ENCODE peak calls at places on chromosomes 4 and X, in five cellular contexts. T is pons; H is SW480; W is stimulated activated CD4-positive, alpha-beta T cell treated with anti-CD3 and anti-CD28 coated beads, Interleukin-1b, Interleukin-23, amount 100 ng/mL, for 48 hours; U is M059J. G is an unnamed sample.

GRCh38 chr4:108731001-108731400 is 31.9 kb downstream of the ETNPPL start:
- DNase-seq in T (no peak), H (no peak), W (no peak), U (no peak), G (no peak)

GRCh38 chr4:8917321-8917811 is 45.7 kb upstream of the HMX1 start:
- DNase-seq in T (no peak), H (no peak), W (no peak), U (no peak), G (peak)

GRCh38 chr4:4308800-4309441 is 18.9 kb downstream of the ZBTB49 start:
- DNase-seq in T (no peak), H (no peak), W (no peak), U (peak), G (no peak)

GRCh38 chr4:16582526-16582925 is 315.9 kb downstream of the LDB2 start:
- DNase-seq in T (no peak), H (no peak), W (no peak), U (peak), G (no peak)

GRCh38 chrX:23554304-23554703 is 113.0 kb upstream of the PRDX4 start:
- DNase-seq in T (peak), H (peak), W (no peak), U (peak), G (no peak)

GRCh38 chrX:154011376-154012335 is 8.0 kb downstream of the IRAK1 start:
- DNase-seq in T (no peak), H (no peak), W (no peak), U (no peak), G (no peak)

GRCh38 chr4:1768367-1769034 is 24.6 kb upstream of the FGFR3 start:
- DNase-seq in T (no peak), H (no peak), W (no peak), U (no peak), G (no peak)

GRCh38 chr4:144648042-144648441 is 2.1 kb downstream of the HHIP start:
- DNase-seq in T (peak), H (no peak), W (no peak), U (no peak), G (no peak)

GRCh38 chrX:38055170-38055847 is 49.0 kb downstream of the SYTL5 start:
- DNase-seq in T (no peak), H (no peak), W (no peak), U (peak), G (no peak)

GRCh38 chr4:12729384-12729783 is 754.8 kb downstream of the RAB28 start:
- DNase-seq in T (peak), H (peak), W (no peak), U (peak), G (no peak)

GRCh38 chr4:151806511-151806927 is 45.7 kb upstream of the GATB start:
- DNase-seq in T (no peak), H (no peak), W (no peak), U (peak), G (no peak)

GRCh38 chrX:8971116-8971515 is 62.8 kb downstream of the FAM9B start:
- DNase-seq in T (peak), H (peak), W (no peak), U (peak), G (no peak)

GRCh38 chr4:112093636-112094202 is 51.5 kb upstream of the FAM241A start:
- DNase-seq in T (no peak), H (no peak), W (no peak), U (no peak), G (no peak)

GRCh38 chr4:52172166-52172565 is 121.1 kb downstream of the SPATA18 start:
- DNase-seq in T (no peak), H (no peak), W (no peak), U (no peak), G (no peak)

GRCh38 chr4:3420606-3420955 is 21.2 kb upstream of the HGFAC start:
- DNase-seq in T (no peak), H (no peak), W (no peak), U (peak), G (no peak)

GRCh38 chrX:9351112-9351511 is 113.7 kb upstream of the TBL1X start:
- DNase-seq in T (no peak), H (no peak), W (no peak), U (no peak), G (no peak)

GRCh38 chr4:122921971-122922876 is at the start of gene NUDT6:
- DNase-seq in T (peak), H (peak), W (peak), U (peak), G (no peak)

GRCh38 chrX:16838202-16839066 is 31.7 kb downstream of the RBBP7 start:
- DNase-seq in T (no peak), H (no peak), W (no peak), U (peak), G (no peak)

GRCh38 chr4:157664726-157665125 is 444.2 kb downstream of the GRIA2 start:
- DNase-seq in T (no peak), H (no peak), W (no peak), U (peak), G (no peak)